ENCODE peak calls at places on chromosomes 11 and 22, in seven cellular contexts. Y is cardiac fibroblast; M is RWPE1; L is activated CD8-positive, alpha-beta T cell treated with anti-CD3 and anti-CD28 coated beads for 36 hours; H is GM23338; X is AG09319; K is nephron progenitor cell. I is an unnamed sample.

GRCh38 chr11:93225642-93226041 is 27.9 kb upstream of the SLC36A4 start:
- DNase-seq in Y (peak; percentile 44), M (peak; percentile 8), L (no peak), H (peak; percentile 8), X (no peak), K (no peak), I (no peak)

GRCh38 chr11:96314326-96315050 is 28.5 kb downstream of the MAML2 start:
- DNase-seq in Y (peak; percentile 69), M (peak; percentile 42), L (peak; percentile 31), H (no peak), X (no peak), K (no peak), I (no peak)

GRCh38 chr11:121091492-121092179 is 9.4 kb upstream of the TECTA start:
- DNase-seq in Y (no peak), M (no peak), L (no peak), H (no peak), X (no peak), K (no peak), I (no peak)

GRCh38 chr11:66906077-66906929 is 49.4 kb downstream of the LRFN4 start:
- DNase-seq in Y (peak; percentile 62), M (peak; percentile 76), L (no peak), H (no peak), X (no peak), K (no peak), I (no peak)

GRCh38 chr11:70526116-70527045 is 128.1 kb downstream of the CTTN start:
- DNase-seq in Y (no peak), M (no peak), L (no peak), H (no peak), X (no peak), K (no peak), I (no peak)

GRCh38 chr11:126186708-126187481 is 24.6 kb downstream of the RPUSD4 start:
- DNase-seq in Y (peak; percentile 18), M (no peak), L (no peak), H (peak; percentile 53), X (no peak), K (no peak), I (no peak)

GRCh38 chr11:122069946-122070345 is 46.1 kb downstream of the BLID start:
- DNase-seq in Y (peak; percentile 92), M (peak; percentile 46), L (peak; percentile 22), H (peak; percentile 49), X (no peak), K (peak; percentile 76), I (no peak)

GRCh38 chr22:40857309-40857851 is 432 bp downstream of the XPNPEP3 start:
- DNase-seq in Y (peak; percentile 20), M (no peak), L (no peak), H (no peak), X (no peak), K (no peak), I (no peak)

GRCh38 chr11:11192541-11192940 is 160.5 kb downstream of the CSNK2A3 start:
- DNase-seq in Y (no peak), M (no peak), L (no peak), H (no peak), X (no peak), K (no peak), I (no peak)

GRCh38 chr11:102172127-102172848 is 62.0 kb downstream of the YAP1 start:
- DNase-seq in Y (peak; percentile 75), M (no peak), L (no peak), H (no peak), X (no peak), K (no peak), I (no peak)

GRCh38 chr11:72583616-72584292 is 90.5 kb downstream of the PDE2A start:
- DNase-seq in Y (no peak), M (no peak), L (no peak), H (no peak), X (no peak), K (no peak), I (no peak)

GRCh38 chr11:16902182-16902581 is 112.0 kb downstream of the PLEKHA7 start:
- DNase-seq in Y (no peak), M (peak; percentile 67), L (peak; percentile 72), H (no peak), X (no peak), K (no peak), I (no peak)

GRCh38 chr11:396948-397548 is 3.0 kb downstream of the PKP3 start:
- DNase-seq in Y (peak; percentile 67), M (no peak), L (peak; percentile 67), H (no peak), X (peak; percentile 16), K (no peak), I (no peak)

GRCh38 chr11:2662430-2663299 is 37.1 kb downstream of the KCNQ1OT1 start:
- DNase-seq in Y (no peak), M (no peak), L (no peak), H (no peak), X (no peak), K (no peak), I (no peak)

GRCh38 chr11:67300256-67300755 is 3.0 kb upstream of the SSH3 start:
- DNase-seq in Y (no peak), M (no peak), L (no peak), H (no peak), X (no peak), K (no peak), I (no peak)

GRCh38 chr11:117437791-117438130 is 110.1 kb downstream of the CEP164 start:
- DNase-seq in Y (no peak), M (no peak), L (no peak), H (no peak), X (no peak), K (no peak), I (no peak)

GRCh38 chr11:60830478-60831142 is 11.3 kb upstream of the CCDC86 start:
- DNase-seq in Y (no peak), M (peak; percentile 45), L (no peak), H (no peak), X (no peak), K (no peak), I (no peak)

GRCh38 chr11:121055076-121055475 is 31.2 kb downstream of the TBCEL start:
- DNase-seq in Y (no peak), M (peak; percentile 4), L (no peak), H (no peak), X (no peak), K (no peak), I (no peak)

GRCh38 chr11:12725863-12726666 is 51.8 kb downstream of the TEAD1 start:
- DNase-seq in Y (peak; percentile 34), M (no peak), L (no peak), H (no peak), X (no peak), K (no peak), I (no peak)

GRCh38 chr11:12066056-12066798 is 44.2 kb upstream of the MICAL2 start:
- DNase-seq in Y (peak; percentile 74), M (peak; percentile 88), L (no peak), H (no peak), X (no peak), K (no peak), I (peak; percentile 77)

GRCh38 chr22:30802202-30803166 is 107.8 kb downstream of the OSBP2 start:
- DNase-seq in Y (peak; percentile 94), M (peak; percentile 76), L (peak; percentile 74), H (peak; percentile 94), X (peak; percentile 76), K (peak; percentile 94), I (peak; percentile 34)
- TF ChIP-seq CTCF in Y (peak; percentile 17), M (peak; percentile 27), L (no peak), H (no peak), X (no peak), K (peak; percentile 17), I (peak; percentile 48)

GRCh38 chr22:22816766-22817410 is 70.7 kb upstream of the IGLL5 start:
- DNase-seq in Y (no peak), M (no peak), L (no peak), H (no peak), X (no peak), K (no peak), I (no peak)

GRCh38 chr22:22818861-22819855 is 68.5 kb upstream of the IGLL5 start:
- DNase-seq in Y (no peak), M (no peak), L (peak; percentile 56), H (no peak), X (no peak), K (no peak), I (no peak)

GRCh38 chr22:22816171-22816514 is 71.5 kb upstream of the IGLL5 start:
- DNase-seq in Y (no peak), M (no peak), L (no peak), H (no peak), X (no peak), K (no peak), I (no peak)

GRCh38 chr22:22818202-22818538 is 69.4 kb upstream of the IGLL5 start:
- DNase-seq in Y (no peak), M (no peak), L (no peak), H (no peak), X (no peak), K (no peak), I (no peak)

GRCh38 chr22:22817468-22818201 is 70.0 kb upstream of the IGLL5 start:
- DNase-seq in Y (no peak), M (no peak), L (no peak), H (no peak), X (no peak), K (no peak), I (no peak)
- TF ChIP-seq CTCF in Y (no peak), M (no peak), L (no peak), H (peak; percentile 25), X (no peak), K (no peak), I (no peak)

GRCh38 chr22:24157783-24158170 is 23.5 kb upstream of the SUSD2 start:
- DNase-seq in Y (peak; percentile 9), M (no peak), L (peak; percentile 52), H (no peak), X (no peak), K (no peak), I (no peak)
- TF ChIP-seq CTCF in Y (no peak), M (no peak), L (no peak), H (no peak), X (no peak), K (no peak), I (no peak)

GRCh38 chr22:37255558-37256006 is 11.5 kb upstream of the RAC2 start:
- DNase-seq in Y (no peak), M (no peak), L (no peak), H (no peak), X (no peak), K (no peak), I (no peak)
- TF ChIP-seq CTCF in Y (no peak), M (no peak), L (peak; percentile 21), H (no peak), X (no peak), K (no peak), I (no peak)

GRCh38 chr11:30333405-30333804 is 10.5 kb downstream of the ARL14EP start:
- DNase-seq in Y (peak; percentile 27), M (no peak), L (no peak), H (peak; percentile 55), X (no peak), K (no peak), I (no peak)
- TF ChIP-seq CTCF in Y (peak; percentile 54), M (peak; percentile 43), L (peak; percentile 50), H (peak; percentile 84), X (peak; percentile 31), K (peak; percentile 49), I (no peak)

GRCh38 chr11:130462101-130462885 is 13.8 kb downstream of the ADAMTS15 start:
- DNase-seq in Y (no peak), M (no peak), L (no peak), H (no peak), X (no peak), K (no peak), I (no peak)
- TF ChIP-seq CTCF in Y (no peak), M (no peak), L (no peak), H (no peak), X (no peak), K (no peak), I (no peak)